ENCODE peak calls at places on chromosomes 4 and X, in five cellular contexts. X is CD8-positive, alpha-beta T cell; Y is cardiac muscle cell; W is CD4-positive, alpha-beta T cell; F is upper lobe of right lung. P is an unnamed sample.
A peak's percentile ranks its signal among the peaks of the same experiment; 100 is the strongest.

GRCh38 chrX:68183612-68184214 is 249.6 kb downstream of the OPHN1 start:
- DNase-seq in W (no peak), Y (peak; percentile 52), F (no peak), X (no peak), P (no peak)

GRCh38 chr4:129342820-129343219 is 246.9 kb downstream of the C4orf33 start:
- DNase-seq in F (no peak), W (no peak), X (no peak), Y (peak; percentile 91), P (no peak)

GRCh38 chr4:56803473-56803872 is 18.0 kb downstream of the SPINK2 start:
- DNase-seq in F (no peak), Y (peak; percentile 13), W (no peak), X (no peak), P (no peak)

GRCh38 chrX:19625612-19626011 is 110.3 kb upstream of the MAP3K15 start:
- DNase-seq in Y (no peak), X (peak; percentile 28), W (peak; percentile 25), F (no peak), P (no peak)

GRCh38 chrX:45006002-45006800 is 133.2 kb downstream of the KDM6A start:
- DNase-seq in F (no peak), X (no peak), W (no peak), Y (no peak), P (no peak)

GRCh38 chr4:15917297-15917696 is 21.2 kb downstream of the FGFBP1 start:
- DNase-seq in X (no peak), W (no peak), F (no peak), Y (no peak), P (no peak)

GRCh38 chr4:102500371-102501175 is 586 bp upstream of the NFKB1 start:
- DNase-seq in X (peak; percentile 32), F (peak; percentile 77), W (peak; percentile 16), Y (peak; percentile 64), P (no peak)

GRCh38 chrX:30971761-30972603 is 82.9 kb upstream of the TAB3 start:
- DNase-seq in W (no peak), X (peak; percentile 10), F (no peak), Y (peak; percentile 58), P (peak; percentile 16)

GRCh38 chr4:141891260-141892120 is 255.1 kb downstream of the IL15 start:
- DNase-seq in Y (no peak), F (no peak), X (no peak), W (no peak), P (no peak)

GRCh38 chr4:76374744-76375143 is 46.2 kb downstream of the CCDC158 start:
- DNase-seq in Y (no peak), X (no peak), W (no peak), F (no peak), P (no peak)

GRCh38 chr4:8203817-8204216 is 4.7 kb downstream of the SH3TC1 start:
- DNase-seq in Y (no peak), F (no peak), W (no peak), X (no peak), P (no peak)

GRCh38 chr4:85086721-85087120 is 120.2 kb upstream of the WDFY3 start:
- DNase-seq in X (no peak), F (no peak), W (no peak), Y (no peak), P (no peak)

GRCh38 chrX:150486011-150486410 is 82.4 kb upstream of the MTM1 start:
- DNase-seq in W (peak; percentile 38), F (no peak), X (peak; percentile 39), Y (peak; percentile 69), P (peak; percentile 11)

GRCh38 chr4:137641554-137641953 is 109.3 kb upstream of the PCDH18 start:
- DNase-seq in X (no peak), F (no peak), W (no peak), Y (peak; percentile 83), P (no peak)

GRCh38 chr4:86218721-86219481 is 141.0 kb downstream of the MAPK10 start:
- DNase-seq in X (no peak), Y (peak; percentile 89), W (no peak), F (no peak), P (peak; percentile 4)

GRCh38 chr4:112861378-112862317 is 187.8 kb upstream of the ANK2 start:
- DNase-seq in X (no peak), W (no peak), Y (no peak), F (no peak), P (no peak)

GRCh38 chr4:112857461-112857860 is 192.0 kb upstream of the ANK2 start:
- DNase-seq in F (no peak), W (no peak), Y (peak; percentile 73), X (no peak), P (peak; percentile 46)

GRCh38 chr4:112860731-112861377 is 188.6 kb upstream of the ANK2 start:
- DNase-seq in Y (no peak), W (no peak), X (no peak), F (no peak), P (no peak)

GRCh38 chr4:112859456-112860184 is 189.8 kb upstream of the ANK2 start:
- DNase-seq in F (no peak), X (no peak), Y (no peak), W (no peak), P (no peak)

DNA sequence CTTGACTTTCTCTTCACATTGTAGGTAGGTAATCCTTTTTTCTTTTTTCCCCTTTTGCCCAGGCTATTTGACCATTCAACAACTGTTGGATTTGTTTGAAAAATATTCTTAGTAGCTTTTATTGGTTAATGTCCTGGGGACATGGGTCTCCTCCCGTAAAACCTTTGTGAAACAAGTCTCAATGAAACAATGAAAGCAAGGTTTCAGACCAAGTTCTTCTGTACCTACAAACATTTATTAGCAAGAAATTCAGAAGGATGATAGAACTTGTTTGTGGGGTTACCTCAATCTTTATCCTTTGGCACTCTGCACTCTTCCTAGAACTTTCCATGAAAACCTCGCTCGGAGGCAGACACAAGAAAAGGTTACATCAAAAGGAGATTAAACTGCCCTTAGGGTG is 190.7 kb upstream of the ANK2 start:
- DNase-seq in W (no peak), F (no peak), Y (no peak), X (no peak), P (no peak)
- H3K27ac ChIP-seq in W (no peak overlapping the region), F (no peak overlapping the region), Y (no peak overlapping the region), X (no peak overlapping the region), P (no peak overlapping the region)

GRCh38 chrX:74179499-74179898 is 124.5 kb upstream of the ZCCHC13 start:
- DNase-seq in Y (no peak), X (no peak), F (no peak), W (no peak), P (no peak)

GRCh38 chrX:74179071-74179470 is 124.9 kb upstream of the ZCCHC13 start:
- DNase-seq in F (no peak), W (no peak), Y (peak; percentile 43), X (no peak), P (peak; percentile 20)

GRCh38 chrX:74179936-74180454 is 124.0 kb upstream of the ZCCHC13 start:
- DNase-seq in W (no peak), Y (no peak), X (no peak), F (no peak), P (no peak)

GRCh38 chrX:74178536-74178935 is 125.4 kb upstream of the ZCCHC13 start:
- DNase-seq in F (no peak), Y (no peak), W (no peak), X (no peak), P (no peak)

DNA sequence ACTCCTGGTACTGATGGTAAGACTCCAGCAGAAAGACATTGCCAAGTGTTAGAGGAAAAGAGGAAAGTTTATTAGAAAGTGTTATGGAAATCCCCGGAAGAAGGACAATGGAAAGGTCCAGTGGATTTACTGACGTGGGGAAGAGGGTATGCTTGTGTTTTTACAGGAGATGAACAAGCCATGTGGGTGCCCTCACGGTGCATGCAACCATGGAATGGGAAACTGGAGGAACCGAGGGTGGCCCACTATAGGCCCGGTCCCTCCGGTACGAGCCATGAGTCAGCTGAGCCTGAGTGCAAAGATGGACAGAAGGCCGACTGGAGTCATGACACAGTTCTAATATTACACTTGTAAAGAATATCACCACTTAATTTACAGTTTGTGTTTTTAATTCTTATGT is 123.3 kb upstream of the ZCCHC13 start:
- DNase-seq in F (no peak), W (no peak), Y (no peak), X (no peak), P (no peak)
- H3K27ac ChIP-seq in F (no peak overlapping the region), W (no peak overlapping the region), Y (no peak overlapping the region), X (no peak overlapping the region), P (no peak overlapping the region)

GRCh38 chrX:136733613-136734012 is 47.1 kb downstream of the ARHGEF6 start:
- DNase-seq in F (no peak), X (no peak), W (no peak), Y (no peak), P (no peak)

GRCh38 chrX:136731798-136732197 is 48.9 kb downstream of the ARHGEF6 start:
- DNase-seq in X (no peak), F (no peak), Y (no peak), W (no peak), P (no peak)

GRCh38 chrX:136735604-136736003 is 45.1 kb downstream of the ARHGEF6 start:
- DNase-seq in F (no peak), Y (no peak), X (no peak), W (no peak), P (no peak)

GRCh38 chrX:136728393-136728792 is 52.3 kb downstream of the ARHGEF6 start:
- DNase-seq in F (no peak), X (no peak), W (no peak), Y (no peak), P (no peak)

DNA sequence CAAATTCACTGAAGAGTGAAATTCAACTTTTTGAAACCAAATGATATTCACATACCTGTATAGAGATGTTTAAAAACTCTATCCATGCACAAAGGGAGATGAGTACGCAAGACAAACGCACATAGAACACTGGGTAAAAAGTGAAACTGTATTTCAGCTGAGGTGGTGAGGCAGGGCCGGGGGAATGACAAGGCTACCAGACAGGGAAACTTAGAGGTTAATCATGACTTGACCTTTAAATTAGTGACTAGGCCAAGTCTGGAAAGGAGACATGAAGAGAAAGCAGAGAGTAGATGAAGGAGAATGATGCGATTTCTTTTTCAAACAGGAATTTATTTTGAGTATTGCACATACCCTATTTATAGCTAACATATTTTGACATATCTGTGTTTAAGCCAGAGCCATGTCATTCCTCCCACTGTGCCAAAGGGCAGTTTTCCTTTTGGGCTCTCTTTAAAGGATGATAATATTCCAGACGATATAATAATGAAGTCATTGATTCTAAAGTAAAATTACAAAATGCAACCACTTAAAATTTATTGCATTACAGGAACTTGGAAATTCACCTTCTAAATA is 49.4 kb downstream of the ARHGEF6 start:
- DNase-seq in F (no peak), W (no peak), Y (no peak), X (no peak), P (no peak)
- H3K27ac ChIP-seq in F (no peak overlapping the region), W (no peak overlapping the region), Y (no peak overlapping the region), X (no peak overlapping the region), P (no peak overlapping the region)

DNA sequence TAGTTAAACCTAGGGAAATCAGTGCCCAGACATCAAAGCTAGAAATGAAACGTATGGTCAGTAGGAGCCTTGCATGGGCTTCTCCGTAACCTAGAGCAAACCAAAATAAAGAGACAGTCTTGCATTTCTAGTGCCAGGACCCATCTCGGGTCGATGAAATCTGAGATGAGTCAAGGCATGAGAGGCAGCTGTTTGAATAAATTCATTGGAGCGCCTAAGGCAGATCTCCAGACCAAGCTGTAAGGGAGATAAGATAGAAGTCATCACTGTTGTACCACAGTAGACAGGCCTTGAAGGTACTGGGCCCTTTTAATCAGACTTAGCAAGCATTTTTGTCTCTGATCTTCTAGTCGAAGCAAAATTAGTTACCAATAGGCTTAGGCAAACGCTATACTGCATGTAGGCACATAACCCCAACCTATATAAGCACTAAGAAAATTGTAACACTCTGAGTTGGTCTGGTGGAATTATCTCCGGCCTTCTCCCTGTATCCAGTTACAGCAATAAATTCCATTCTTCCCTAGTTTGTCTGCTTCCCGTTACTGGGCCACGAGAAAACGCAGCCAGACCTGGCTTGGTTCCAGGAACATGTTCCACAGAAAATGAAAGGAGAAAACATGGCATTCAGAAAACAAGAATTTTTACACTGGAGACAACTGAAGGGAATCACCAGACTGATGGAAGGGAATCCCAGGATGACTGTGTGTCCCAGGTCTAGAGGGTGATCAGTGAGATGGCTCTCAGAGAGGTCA is 21.1 kb upstream of the PAPSS1 start:
- DNase-seq in Y (peak; percentile 93), X (no peak), W (no peak), F (no peak), P (peak; percentile 24)
- H3K27ac ChIP-seq in Y (no peak overlapping the region), X (no peak overlapping the region), W (no peak overlapping the region), F (peak overlapping the region; percentile 59), P (no peak overlapping the region)

GRCh38 chr4:156830356-156830755 is 141.2 kb downstream of the PDGFC start:
- DNase-seq in Y (no peak), F (no peak), W (no peak), X (no peak), P (no peak)
- H3K27ac ChIP-seq in Y (no peak overlapping the region), F (no peak overlapping the region), W (no peak overlapping the region), X (no peak overlapping the region), P (no peak overlapping the region)